ENCODE peak calls at places on chromosomes 11 and 22, in eight cellular contexts. One of them, this sample, is unnamed.

GRCh38 chr11:691710-692590 is 3.1 kb downstream of the DEAF1 start:
- DNase-seq in NCI-H748 treated with DMSO at 0.1 percent for 48 hours: no peak
- DNase-seq in dermis blood vessel endothelial cell: no peak
- DNase-seq in NCI-H774: no peak
- DNase-seq in NCI-H1930: no peak
- DNase-seq in activated CD4-positive, alpha-beta T cell treated with anti-CD3 and anti-CD28 coated beads for 24 hours: no peak
- DNase-seq in fibroblast of the conjunctiva: no peak
- DNase-seq in activated CD4-positive, CD25-positive, alpha-beta regulatory T cell treated with anti-CD3 and anti-CD28 coated beads, Interleukin-2, amount 50 U/mL, for 72 hours: no peak
- DNase-seq in this sample: no peak

GRCh38 chr11:13984616-13985474 is 22.3 kb downstream of the SPON1 start:
- DNase-seq in NCI-H748 treated with DMSO at 0.1 percent for 48 hours: no peak
- DNase-seq in dermis blood vessel endothelial cell: no peak
- DNase-seq in NCI-H774: no peak
- DNase-seq in NCI-H1930: no peak
- DNase-seq in activated CD4-positive, alpha-beta T cell treated with anti-CD3 and anti-CD28 coated beads for 24 hours: no peak
- DNase-seq in fibroblast of the conjunctiva: peak; percentile 44
- DNase-seq in activated CD4-positive, CD25-positive, alpha-beta regulatory T cell treated with anti-CD3 and anti-CD28 coated beads, Interleukin-2, amount 50 U/mL, for 72 hours: no peak
- DNase-seq in this sample: no peak

GRCh38 chr11:31825453-31826391 is 14.6 kb upstream of the PAX6 start:
- DNase-seq in NCI-H748 treated with DMSO at 0.1 percent for 48 hours: no peak
- DNase-seq in dermis blood vessel endothelial cell: no peak
- DNase-seq in NCI-H774: no peak
- DNase-seq in NCI-H1930: no peak
- DNase-seq in activated CD4-positive, alpha-beta T cell treated with anti-CD3 and anti-CD28 coated beads for 24 hours: no peak
- DNase-seq in fibroblast of the conjunctiva: no peak
- DNase-seq in activated CD4-positive, CD25-positive, alpha-beta regulatory T cell treated with anti-CD3 and anti-CD28 coated beads, Interleukin-2, amount 50 U/mL, for 72 hours: no peak
- DNase-seq in this sample: no peak

GRCh38 chr11:15266999-15267398 is 152.3 kb downstream of the INSC start:
- DNase-seq in NCI-H748 treated with DMSO at 0.1 percent for 48 hours: no peak
- DNase-seq in dermis blood vessel endothelial cell: no peak
- DNase-seq in NCI-H774: no peak
- DNase-seq in NCI-H1930: no peak
- DNase-seq in activated CD4-positive, alpha-beta T cell treated with anti-CD3 and anti-CD28 coated beads for 24 hours: no peak
- DNase-seq in fibroblast of the conjunctiva: no peak
- DNase-seq in activated CD4-positive, CD25-positive, alpha-beta regulatory T cell treated with anti-CD3 and anti-CD28 coated beads, Interleukin-2, amount 50 U/mL, for 72 hours: no peak
- DNase-seq in this sample: no peak

GRCh38 chr11:117010808-117011540 is 87.3 kb downstream of the SIK3 start:
- DNase-seq in NCI-H748 treated with DMSO at 0.1 percent for 48 hours: no peak
- DNase-seq in dermis blood vessel endothelial cell: peak; percentile 69
- DNase-seq in NCI-H774: no peak
- DNase-seq in NCI-H1930: no peak
- DNase-seq in activated CD4-positive, alpha-beta T cell treated with anti-CD3 and anti-CD28 coated beads for 24 hours: no peak
- DNase-seq in fibroblast of the conjunctiva: peak; percentile 74
- DNase-seq in activated CD4-positive, CD25-positive, alpha-beta regulatory T cell treated with anti-CD3 and anti-CD28 coated beads, Interleukin-2, amount 50 U/mL, for 72 hours: no peak
- DNase-seq in this sample: no peak

GRCh38 chr11:106990322-106990721 is 28.0 kb downstream of the GUCY1A2 start:
- DNase-seq in NCI-H748 treated with DMSO at 0.1 percent for 48 hours: no peak
- DNase-seq in dermis blood vessel endothelial cell: no peak
- DNase-seq in NCI-H774: no peak
- DNase-seq in NCI-H1930: no peak
- DNase-seq in activated CD4-positive, alpha-beta T cell treated with anti-CD3 and anti-CD28 coated beads for 24 hours: no peak
- DNase-seq in fibroblast of the conjunctiva: no peak
- DNase-seq in activated CD4-positive, CD25-positive, alpha-beta regulatory T cell treated with anti-CD3 and anti-CD28 coated beads, Interleukin-2, amount 50 U/mL, for 72 hours: no peak
- DNase-seq in this sample: no peak

GRCh38 chr22:46085831-46086576 is 64.3 kb upstream of the PPARA start:
- DNase-seq in NCI-H748 treated with DMSO at 0.1 percent for 48 hours: no peak
- DNase-seq in dermis blood vessel endothelial cell: peak; percentile 30
- DNase-seq in NCI-H774: no peak
- DNase-seq in NCI-H1930: no peak
- DNase-seq in activated CD4-positive, alpha-beta T cell treated with anti-CD3 and anti-CD28 coated beads for 24 hours: no peak
- DNase-seq in fibroblast of the conjunctiva: peak; percentile 43
- DNase-seq in activated CD4-positive, CD25-positive, alpha-beta regulatory T cell treated with anti-CD3 and anti-CD28 coated beads, Interleukin-2, amount 50 U/mL, for 72 hours: no peak
- DNase-seq in this sample: no peak

GRCh38 chr22:27381960-27382742 is 419.4 kb downstream of the MN1 start:
- DNase-seq in NCI-H748 treated with DMSO at 0.1 percent for 48 hours: no peak
- DNase-seq in dermis blood vessel endothelial cell: no peak
- DNase-seq in NCI-H774: no peak
- DNase-seq in NCI-H1930: no peak
- DNase-seq in activated CD4-positive, alpha-beta T cell treated with anti-CD3 and anti-CD28 coated beads for 24 hours: no peak
- DNase-seq in fibroblast of the conjunctiva: no peak
- DNase-seq in activated CD4-positive, CD25-positive, alpha-beta regulatory T cell treated with anti-CD3 and anti-CD28 coated beads, Interleukin-2, amount 50 U/mL, for 72 hours: no peak
- DNase-seq in this sample: no peak

GRCh38 chr22:37827056-37827455 is 3.9 kb downstream of the GALR3 start:
- DNase-seq in NCI-H748 treated with DMSO at 0.1 percent for 48 hours: no peak
- DNase-seq in dermis blood vessel endothelial cell: no peak
- DNase-seq in NCI-H774: no peak
- DNase-seq in NCI-H1930: no peak
- DNase-seq in activated CD4-positive, alpha-beta T cell treated with anti-CD3 and anti-CD28 coated beads for 24 hours: no peak
- DNase-seq in fibroblast of the conjunctiva: no peak
- DNase-seq in activated CD4-positive, CD25-positive, alpha-beta regulatory T cell treated with anti-CD3 and anti-CD28 coated beads, Interleukin-2, amount 50 U/mL, for 72 hours: no peak
- DNase-seq in this sample: no peak

GRCh38 chr11:65394125-65394536 is 7.7 kb downstream of the FRMD8 start:
- DNase-seq in NCI-H748 treated with DMSO at 0.1 percent for 48 hours: no peak
- DNase-seq in dermis blood vessel endothelial cell: no peak
- DNase-seq in NCI-H774: no peak
- DNase-seq in NCI-H1930: no peak
- DNase-seq in activated CD4-positive, alpha-beta T cell treated with anti-CD3 and anti-CD28 coated beads for 24 hours: no peak
- DNase-seq in fibroblast of the conjunctiva: no peak
- DNase-seq in activated CD4-positive, CD25-positive, alpha-beta regulatory T cell treated with anti-CD3 and anti-CD28 coated beads, Interleukin-2, amount 50 U/mL, for 72 hours: no peak
- DNase-seq in this sample: no peak

GRCh38 chr11:44848203-44848962 is 102.3 kb downstream of the TP53I11 start:
- DNase-seq in NCI-H748 treated with DMSO at 0.1 percent for 48 hours: no peak
- DNase-seq in dermis blood vessel endothelial cell: no peak
- DNase-seq in NCI-H774: no peak
- DNase-seq in NCI-H1930: no peak
- DNase-seq in activated CD4-positive, alpha-beta T cell treated with anti-CD3 and anti-CD28 coated beads for 24 hours: no peak
- DNase-seq in fibroblast of the conjunctiva: no peak
- DNase-seq in activated CD4-positive, CD25-positive, alpha-beta regulatory T cell treated with anti-CD3 and anti-CD28 coated beads, Interleukin-2, amount 50 U/mL, for 72 hours: no peak
- DNase-seq in this sample: no peak